ENCODE peak calls at places on chromosomes 6 and 20, in six cellular contexts. D is heart left ventricle; J is stimulated activated CD4-positive, alpha-beta T cell treated with anti-CD3 and anti-CD28 coated beads, Interleukin-12 subunit alpha, Interleukin-12 subunit beta, amount 100 ng/mL, for 4 hours; W is activated effector memory CD4-positive, alpha-beta T cell treated with anti-CD3 and anti-CD28 coated beads, Interleukin-2, amount 50 U/mL, for 16 hours; N is activated gamma-delta T cell treated with anti-CD3 and anti-CD28 coated beads, Interleukin-2, amount 50 U/mL, for 16 hours; T is neural crest cell. M is an unnamed sample.
A peak's percentile ranks its signal among the peaks of the same experiment; 100 is the strongest.

GRCh38 chr6:168711666-168712300 is 270.8 kb downstream of the SMOC2 start:
- DNase-seq in D (no peak), J (no peak), W (no peak), N (no peak), T (no peak), M (no peak)

GRCh38 chr6:47844881-47845280 is 63.0 kb downstream of the OPN5 start:
- DNase-seq in D (no peak), J (no peak), W (no peak), N (no peak), T (no peak), M (no peak)

GRCh38 chr6:104973404-104973803 is 16.5 kb downstream of the LIN28B start:
- DNase-seq in D (no peak), J (no peak), W (no peak), N (no peak), T (no peak), M (no peak)

GRCh38 chr20:16027710-16028109 is 545.5 kb downstream of the KIF16B start:
- DNase-seq in D (no peak), J (no peak), W (no peak), N (no peak), T (no peak), M (no peak)

GRCh38 chr6:122869437-122870024 is 80.5 kb downstream of the SMPDL3A start:
- DNase-seq in D (no peak), J (no peak), W (no peak), N (no peak), T (peak; percentile 22), M (peak; percentile 18)

GRCh38 chr6:26217714-26218075 is 130.5 kb downstream of the HFE start:
- DNase-seq in D (no peak), J (no peak), W (peak; percentile 62), N (no peak), T (no peak), M (peak; percentile 46)

GRCh38 chr20:52649727-52650126 is 322.4 kb upstream of the TSHZ2 start:
- DNase-seq in D (no peak), J (no peak), W (no peak), N (no peak), T (no peak), M (no peak)

GRCh38 chr6:35731414-35731735 is 5.5 kb upstream of the ARMC12 start:
- DNase-seq in D (peak; percentile 95), J (peak; percentile 90), W (peak; percentile 96), N (peak; percentile 88), T (peak; percentile 94), M (peak; percentile 100)

GRCh38 chr6:52125139-52125538 is 37.7 kb upstream of the PKHD1 start:
- DNase-seq in D (no peak), J (no peak), W (no peak), N (no peak), T (no peak), M (no peak)

GRCh38 chr6:27422651-27423332 is 34.2 kb downstream of the ZNF391 start:
- DNase-seq in D (no peak), J (no peak), W (no peak), N (no peak), T (no peak), M (peak; percentile 18)

GRCh38 chr20:49541733-49542513 is 26.0 kb downstream of the PTGIS start:
- DNase-seq in D (peak; percentile 65), J (peak; percentile 54), W (peak; percentile 86), N (peak; percentile 52), T (peak; percentile 64), M (peak; percentile 76)

GRCh38 chr6:129340983-129341382 is 369.0 kb downstream of the ARHGAP18 start:
- DNase-seq in D (no peak), J (no peak), W (no peak), N (no peak), T (no peak), M (peak; percentile 51)

GRCh38 chr6:44661221-44661609 is 273.7 kb downstream of the CDC5L start:
- DNase-seq in D (no peak), J (no peak), W (no peak), N (no peak), T (no peak), M (no peak)

GRCh38 chr6:16676376-16676775 is 84.9 kb downstream of the ATXN1 start:
- DNase-seq in D (no peak), J (no peak), W (no peak), N (no peak), T (no peak), M (no peak)

GRCh38 chr20:48387675-48388074 is 440.1 kb downstream of the PREX1 start:
- DNase-seq in D (no peak), J (no peak), W (no peak), N (no peak), T (no peak), M (no peak)

GRCh38 chr20:2585811-2586210 is 49.4 kb downstream of the TMC2 start:
- DNase-seq in D (no peak), J (no peak), W (no peak), N (no peak), T (no peak), M (no peak)

GRCh38 chr20:45339084-45339483 is 9.1 kb downstream of the SDC4 start:
- DNase-seq in D (no peak), J (no peak), W (no peak), N (no peak), T (no peak), M (no peak)

GRCh38 chr6:12528171-12528570 is 188.4 kb upstream of the PHACTR1 start:
- DNase-seq in D (no peak), J (no peak), W (no peak), N (no peak), T (no peak), M (no peak)

GRCh38 chr6:27687154-27688013 is 214.5 kb upstream of the ZNF184 start:
- DNase-seq in D (peak; percentile 49), J (peak; percentile 73), W (peak; percentile 92), N (peak; percentile 65), T (peak; percentile 82), M (peak; percentile 81)

GRCh38 chr6:82208914-82209313 is 38.6 kb downstream of the IBTK start:
- DNase-seq in D (no peak), J (no peak), W (no peak), N (no peak), T (no peak), M (no peak)

GRCh38 chr6:39088331-39088730 is 26.7 kb downstream of the SAYSD1 start:
- DNase-seq in D (peak; percentile 43), J (no peak), W (no peak), N (no peak), T (peak; percentile 33), M (peak; percentile 40)

GRCh38 chr6:30687659-30688431 is 1.4 kb upstream of the PPP1R18 start:
- DNase-seq in D (peak; percentile 69), J (no peak), W (no peak), N (no peak), T (no peak), M (peak; percentile 84)

GRCh38 chr20:50724851-50725721 is 6.3 kb upstream of the PARD6B start:
- DNase-seq in D (peak; percentile 62), J (peak; percentile 74), W (peak; percentile 90), N (peak; percentile 55), T (peak; percentile 28), M (peak; percentile 74)

GRCh38 chr20:8043687-8044278 is 24.2 kb upstream of the TMX4 start:
- DNase-seq in D (no peak), J (no peak), W (no peak), N (peak; percentile 14), T (peak; percentile 26), M (no peak)

GRCh38 chr6:155303361-155303870 is 10.9 kb downstream of the TFB1M start:
- DNase-seq in D (no peak), J (no peak), W (no peak), N (no peak), T (no peak), M (no peak)

GRCh38 chr6:144305985-144306384 is 20.9 kb downstream of the UTRN start:
- DNase-seq in D (no peak), J (no peak), W (no peak), N (peak; percentile 27), T (no peak), M (no peak)

GRCh38 chr20:59723108-59723500 is 118.8 kb downstream of the PHACTR3 start:
- DNase-seq in D (no peak), J (no peak), W (no peak), N (no peak), T (no peak), M (no peak)

GRCh38 chr6:148818939-148819575 is 72.2 kb downstream of the UST start:
- DNase-seq in D (no peak), J (no peak), W (no peak), N (no peak), T (no peak), M (no peak)

M was measured in right cardiac atrium.